ENCODE peak calls at places on chromosomes 7 and 10, in six cellular contexts. R is sigmoid colon, J is cardiac fibroblast, L is OCI-LY7, U is tibial nerve, C is colonic mucosa. N is an unnamed sample.

GRCh38 chr10:34743804-34744203 is 71.3 kb downstream of the PARD3 start:
- DNase-seq in J (peak), R (peak), L (no peak), C (no peak), U (no peak), N (peak)

GRCh38 chr7:76063114-76063513 is 15.2 kb downstream of the MDH2 start:
- DNase-seq in C (no peak), J (no peak), U (no peak), L (no peak), R (no peak), N (no peak)

GRCh38 chr7:148918058-148918596 is 34.0 kb upstream of the EZH2 start:
- DNase-seq in C (no peak), U (no peak), J (no peak), L (no peak), R (no peak), N (no peak)

GRCh38 chr10:109922976-109923921 is at the start of gene XPNPEP1:
- DNase-seq in J (peak), L (peak), R (peak), U (peak), C (peak), N (peak)

GRCh38 chr10:125018576-125019143 is 76.7 kb downstream of the ZRANB1 start:
- DNase-seq in J (no peak), C (no peak), U (no peak), L (no peak), R (no peak), N (no peak)

GRCh38 chr7:95493247-95493646 is 7.5 kb downstream of the ASB4 start:
- DNase-seq in U (no peak), C (no peak), L (no peak), J (no peak), R (no peak), N (peak)

GRCh38 chr10:31343009-31343408 is 24.0 kb downstream of the ZEB1 start:
- DNase-seq in L (no peak), C (no peak), J (no peak), R (no peak), U (no peak), N (no peak)

GRCh38 chr7:80453699-80454340 is 58.0 kb downstream of the GNAT3 start:
- DNase-seq in C (no peak), L (peak), J (peak), R (no peak), U (peak), N (peak)

GRCh38 chr7:43646603-43647313 is 63.9 kb downstream of the STK17A start:
- DNase-seq in U (no peak), J (peak), R (no peak), L (peak), C (no peak), N (peak)

GRCh38 chr10:36765777-36766176 is 359.6 kb upstream of the ANKRD30A start:
- DNase-seq in J (peak), R (no peak), C (no peak), U (no peak), L (no peak), N (peak)

GRCh38 chr7:119197172-119197871 is 972.8 kb downstream of the ANKRD7 start:
- DNase-seq in C (no peak), L (no peak), J (no peak), U (no peak), R (no peak), N (no peak)

GRCh38 chr7:128299109-128299514 is 44.6 kb downstream of the RBM28 start:
- DNase-seq in L (no peak), J (no peak), U (no peak), R (no peak), C (no peak), N (no peak)

GRCh38 chr7:103394566-103394965 is 47.1 kb downstream of the PSMC2 start:
- DNase-seq in C (no peak), U (no peak), J (no peak), R (no peak), L (no peak), N (no peak)

GRCh38 chr7:71311576-71311975 is 179.6 kb downstream of the GALNT17 start:
- DNase-seq in C (no peak), R (no peak), J (no peak), L (no peak), U (no peak), N (no peak)
- H3K4me3 ChIP-seq in C (no peak), R (no peak), J (no peak), L (no peak), U (no peak), N (no peak)

DNA sequence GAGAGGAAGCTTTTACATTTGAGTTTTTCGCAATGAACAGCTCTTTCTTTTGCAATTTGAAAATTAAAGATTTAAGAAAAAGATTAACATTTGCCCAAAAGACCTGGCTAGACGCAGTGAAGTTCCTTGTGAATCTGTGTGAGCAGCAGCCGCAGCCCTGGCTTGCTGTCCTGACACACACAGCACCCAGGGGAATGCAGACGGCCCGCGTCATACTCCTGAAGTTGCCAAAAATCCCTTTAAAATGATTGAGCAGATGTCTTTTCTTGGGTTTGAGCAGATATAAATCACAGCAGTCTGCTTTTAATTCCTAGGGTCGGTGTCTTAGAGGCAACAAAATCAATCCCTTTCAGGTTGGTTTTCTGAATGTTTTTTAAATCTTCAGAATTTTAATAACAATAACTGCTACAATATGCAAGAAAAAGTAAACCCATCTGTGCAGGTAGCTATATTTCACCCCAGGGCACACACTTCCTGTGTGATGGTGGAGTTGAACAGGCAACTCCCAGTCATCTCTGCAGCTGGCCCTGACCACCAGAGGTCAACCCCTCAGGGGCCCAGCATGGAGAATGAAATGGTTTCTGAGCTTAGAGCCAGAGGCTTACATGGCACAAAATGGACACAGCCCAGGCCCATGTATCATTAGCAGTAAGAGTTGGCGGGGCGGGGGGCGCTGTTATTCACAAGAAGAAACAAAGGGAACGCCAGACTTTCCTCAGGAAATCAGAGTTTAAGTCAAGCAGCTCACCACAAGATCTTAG is 32.2 kb upstream of the TRIL start:
- DNase-seq in J (peak), U (peak), L (no peak), R (no peak), C (no peak), N (peak)
- TF ChIP-seq CTCF in J (no peak), U (no peak), L (no peak), R (no peak), C (no peak), N (no peak)

GRCh38 chr7:28688651-28689050 is 269.5 kb downstream of the TRIL start:
- DNase-seq in U (no peak), J (peak), R (no peak), C (no peak), L (no peak), N (peak)

GRCh38 chr7:28685291-28685659 is 272.9 kb downstream of the TRIL start:
- DNase-seq in C (peak), R (peak), J (no peak), U (no peak), L (no peak), N (no peak)

GRCh38 chr7:28685660-28686417 is 272.3 kb downstream of the TRIL start:
- DNase-seq in U (peak), L (no peak), C (peak), J (peak), R (peak), N (peak)

GRCh38 chr7:28686418-28686800 is 271.7 kb downstream of the TRIL start:
- DNase-seq in L (no peak), C (no peak), J (peak), R (no peak), U (peak), N (peak)

GRCh38 chr7:28687631-28688030 is 270.5 kb downstream of the TRIL start:
- DNase-seq in R (no peak), L (no peak), C (no peak), J (no peak), U (no peak), N (no peak)
- H3K4me3 ChIP-seq in R (no peak), L (no peak), C (no peak), J (no peak), U (no peak), N (no peak)

GRCh38 chr10:104638861-104639594 is 2.1 kb upstream of the SORCS3 start:
- DNase-seq in U (no peak), J (no peak), L (no peak), C (no peak), R (no peak), N (no peak)
- TF ChIP-seq CTCF in U (peak), J (peak), L (no peak), C (no peak), R (no peak), N (peak)

DNA sequence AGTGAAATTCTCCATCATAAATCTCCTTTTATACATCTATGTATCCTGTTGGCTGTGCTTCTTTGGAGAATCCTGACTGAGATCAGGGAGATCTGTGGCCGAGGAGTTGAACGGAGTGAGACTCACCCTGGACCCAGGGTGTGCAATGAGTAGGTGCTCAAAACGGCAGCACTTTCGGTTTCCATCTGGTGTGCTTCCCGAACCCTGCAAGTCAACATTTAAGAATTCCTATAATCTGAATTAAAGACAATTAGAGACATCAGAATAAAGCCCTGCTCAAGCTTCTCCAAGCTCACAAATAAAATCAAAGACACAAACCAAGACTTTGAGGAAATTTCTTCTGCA is 29.9 kb downstream of the GNA12 start:
- DNase-seq in C (no peak), L (no peak), J (no peak), R (peak), U (no peak), N (no peak)
- H3K4me3 ChIP-seq in C (no peak), L (no peak), J (peak), R (no peak), U (no peak), N (no peak)

GRCh38 chr10:24503627-24504320 is 219.9 kb downstream of the ARHGAP21 start:
- DNase-seq in R (no peak), C (peak), J (peak), L (peak), U (peak), N (peak)
- TF ChIP-seq CTCF in R (no peak), C (peak), J (peak), L (peak), U (peak), N (peak)

GRCh38 chr10:53997953-53998352 is 803.1 kb downstream of the PCDH15 start:
- DNase-seq in J (no peak), L (no peak), U (no peak), R (no peak), C (no peak), N (no peak)
- H3K4me3 ChIP-seq in J (no peak), L (no peak), U (no peak), R (no peak), C (no peak), N (no peak)

GRCh38 chr7:110531186-110531585 is 559.7 kb upstream of the LRRN3 start:
- DNase-seq in U (no peak), J (no peak), C (no peak), R (no peak), L (no peak), N (no peak)

GRCh38 chr7:110529175-110529574 is 561.8 kb upstream of the LRRN3 start:
- DNase-seq in C (no peak), U (no peak), J (no peak), R (no peak), L (no peak), N (no peak)

GRCh38 chr7:110539216-110539615 is 551.7 kb upstream of the LRRN3 start:
- DNase-seq in U (no peak), C (no peak), J (no peak), L (no peak), R (no peak), N (no peak)

GRCh38 chr7:110534241-110534931 is 556.5 kb upstream of the LRRN3 start:
- DNase-seq in J (no peak), U (no peak), L (no peak), R (no peak), C (no peak), N (peak)
- TF ChIP-seq CTCF in J (no peak), U (no peak), L (no peak), R (no peak), C (no peak), N (no peak)

GRCh38 chr7:1578513-1578912 is 8.7 kb upstream of the PSMG3 start:
- DNase-seq in U (no peak), L (no peak), R (no peak), C (no peak), J (no peak), N (no peak)
- H3K4me3 ChIP-seq in U (no peak), L (no peak), R (no peak), C (no peak), J (no peak), N (no peak)

GRCh38 chr7:70812511-70812910 is 319.4 kb upstream of the GALNT17 start:
- DNase-seq in U (no peak), J (no peak), L (peak), C (no peak), R (no peak), N (no peak)
- TF ChIP-seq CTCF in U (no peak), J (no peak), L (peak), C (no peak), R (no peak), N (peak)